ENCODE peak calls at places on chromosomes 12 and 14, in seven cellular contexts. A is upper lobe of right lung, W is astrocyte of the cerebellum, R is ovary, S is AG10803, Y is uterus, J is mesothelial cell of epicardium. I is an unnamed sample.

GRCh38 chr14:40682131-40682913 is 924.4 kb upstream of the LRFN5 start:
- DNase-seq in A (no peak), W (no peak), R (no peak), S (no peak), Y (no peak), J (no peak), I (no peak)

GRCh38 chr12:109489955-109490565 is 12.6 kb downstream of the UBE3B start:
- DNase-seq in A (no peak), W (no peak), R (no peak), S (no peak), Y (no peak), J (no peak), I (no peak)

GRCh38 chr14:92653162-92653651 is 95.2 kb downstream of the LGMN start:
- DNase-seq in A (no peak), W (no peak), R (no peak), S (no peak), Y (no peak), J (no peak), I (no peak)

GRCh38 chr14:90518941-90519256 is 122.1 kb downstream of the CALM1 start:
- DNase-seq in A (no peak), W (no peak), R (no peak), S (peak), Y (no peak), J (no peak), I (no peak)

GRCh38 chr14:100592461-100592871 is 5.2 kb upstream of the BEGAIN start:
- DNase-seq in A (peak), W (no peak), R (peak), S (no peak), Y (no peak), J (peak), I (no peak)

GRCh38 chr14:54791001-54791400 is 111.6 kb downstream of the GCH1 start:
- DNase-seq in A (no peak), W (no peak), R (no peak), S (no peak), Y (no peak), J (no peak), I (no peak)

GRCh38 chr12:53051058-53051880 is 1.4 kb downstream of the TNS2 start:
- DNase-seq in A (peak), W (no peak), R (peak), S (peak), Y (peak), J (peak), I (no peak)

GRCh38 chr12:115129727-115130126 is 445.8 kb upstream of the TBX3 start:
- DNase-seq in A (no peak), W (no peak), R (no peak), S (no peak), Y (no peak), J (no peak), I (no peak)

GRCh38 chr14:96297000-96297399 is 41.0 kb downstream of the BDKRB1 start:
- DNase-seq in A (no peak), W (peak), R (no peak), S (peak), Y (no peak), J (no peak), I (no peak)

GRCh38 chr12:45276154-45276553 is 60.3 kb downstream of the ANO6 start:
- DNase-seq in A (no peak), W (no peak), R (no peak), S (no peak), Y (no peak), J (no peak), I (no peak)

GRCh38 chr12:61530456-61530855 is 729.7 kb upstream of the USP15 start:
- DNase-seq in A (no peak), W (no peak), R (no peak), S (no peak), Y (no peak), J (no peak), I (no peak)

GRCh38 chr12:118375348-118375747 is 1.0 kb upstream of the SUDS3 start:
- DNase-seq in A (no peak), W (no peak), R (no peak), S (no peak), Y (no peak), J (no peak), I (no peak)

GRCh38 chr12:6275609-6276246 is 34.8 kb upstream of the PLEKHG6 start:
- DNase-seq in A (no peak), W (no peak), R (no peak), S (no peak), Y (no peak), J (no peak), I (no peak)

GRCh38 chr12:113469893-113470743 is 1.6 kb downstream of the LHX5 start:
- DNase-seq in A (no peak), W (no peak), R (no peak), S (no peak), Y (no peak), J (no peak), I (no peak)

GRCh38 chr12:56635539-56636117 is 5.5 kb upstream of the BAZ2A start:
- DNase-seq in A (no peak), W (no peak), R (no peak), S (no peak), Y (no peak), J (no peak), I (no peak)

GRCh38 chr12:91072931-91073330 is 15.1 kb upstream of the KERA start:
- DNase-seq in A (no peak), W (peak), R (no peak), S (no peak), Y (no peak), J (no peak), I (no peak)

GRCh38 chr14:75452900-75453816 is 25.3 kb downstream of the JDP2 start:
- DNase-seq in A (peak), W (peak), R (peak), S (peak), Y (peak), J (peak), I (peak)

DNA sequence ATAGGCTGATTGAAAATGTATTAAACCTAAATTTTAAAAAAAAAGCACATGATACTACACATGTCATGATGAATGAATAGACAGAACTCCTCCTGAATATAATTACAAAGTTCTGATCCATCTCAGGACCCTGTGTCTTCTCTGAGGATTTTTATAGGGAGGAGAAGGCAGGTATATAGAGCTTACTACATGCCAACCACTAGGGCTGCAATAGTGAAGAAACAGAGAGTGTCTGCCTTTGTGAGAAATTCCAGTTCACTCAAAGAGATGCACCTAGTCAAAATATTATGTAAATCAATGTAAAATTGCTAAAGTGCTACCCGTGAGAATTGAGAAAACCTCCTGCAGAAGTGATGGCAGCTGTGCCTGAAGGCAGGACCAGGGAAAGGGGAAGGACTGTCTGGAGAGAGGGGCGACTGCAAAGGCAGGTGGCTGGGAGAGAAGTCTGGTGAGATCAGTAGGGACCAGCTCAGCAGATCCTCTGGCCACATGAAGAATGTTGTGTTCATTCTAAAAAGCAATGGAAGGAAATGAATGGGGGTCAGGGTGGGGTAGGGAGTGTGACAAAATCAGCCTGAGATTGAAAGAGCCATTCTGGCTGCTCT is 15.1 kb downstream of the ABHD4 start:
- DNase-seq in A (no peak), W (no peak), R (no peak), S (peak), Y (no peak), J (no peak), I (no peak)
- TF ChIP-seq CTCF in A (no peak), W (peak), R (no peak), S (peak), Y (no peak), J (no peak), I (peak)

GRCh38 chr12:9095322-9095721 is 20.4 kb downstream of the A2M start:
- DNase-seq in A (no peak), W (no peak), R (no peak), S (no peak), Y (no peak), J (no peak), I (no peak)
- TF ChIP-seq CTCF in A (no peak), W (no peak), R (no peak), S (no peak), Y (no peak), J (no peak), I (no peak)

GRCh38 chr14:26709019-26709418 is 111.2 kb upstream of the NOVA1 start:
- DNase-seq in A (no peak), W (peak), R (no peak), S (peak), Y (no peak), J (no peak), I (no peak)
- TF ChIP-seq CTCF in A (no peak), W (no peak), R (no peak), S (no peak), Y (no peak), J (no peak), I (no peak)

GRCh38 chr12:122306407-122306806 is 40.1 kb upstream of the VPS33A start:
- DNase-seq in A (no peak), W (no peak), R (no peak), S (no peak), Y (no peak), J (no peak), I (no peak)
- TF ChIP-seq CTCF in A (no peak), W (no peak), R (no peak), S (no peak), Y (no peak), J (no peak), I (peak)

I was measured in neural crest cell.